ENCODE peak calls at places on chromosomes 11 and 22, in six cellular contexts. One of them, this sample, is unnamed.

GRCh38 chr11:131581006-131581405 is 210.6 kb downstream of the NTM start:
- DNase-seq in AG04450: no peak
- DNase-seq in lower lobe of right lung: no peak
- DNase-seq in HTR-8/SVneo: no peak
- DNase-seq in GM03348: peak
- DNase-seq in uterus: no peak
- DNase-seq in this sample: no peak

GRCh38 chr11:111047376-111047775 is 198.1 kb upstream of the POU2AF2 start:
- DNase-seq in AG04450: no peak
- DNase-seq in lower lobe of right lung: no peak
- DNase-seq in HTR-8/SVneo: no peak
- DNase-seq in GM03348: no peak
- DNase-seq in uterus: no peak
- DNase-seq in this sample: peak

GRCh38 chr11:62958547-62959071 is 26.2 kb downstream of the SLC22A6 start:
- DNase-seq in AG04450: peak
- DNase-seq in lower lobe of right lung: no peak
- DNase-seq in HTR-8/SVneo: peak
- DNase-seq in GM03348: peak
- DNase-seq in uterus: peak
- DNase-seq in this sample: no peak

GRCh38 chr22:19802881-19803735 is 42.5 kb downstream of the TBX1 start:
- DNase-seq in AG04450: no peak
- DNase-seq in lower lobe of right lung: peak
- DNase-seq in HTR-8/SVneo: no peak
- DNase-seq in GM03348: no peak
- DNase-seq in uterus: no peak
- DNase-seq in this sample: no peak

GRCh38 chr22:39182478-39183030 is 30.1 kb upstream of the CBX7 start:
- DNase-seq in AG04450: no peak
- DNase-seq in lower lobe of right lung: peak
- DNase-seq in HTR-8/SVneo: no peak
- DNase-seq in GM03348: no peak
- DNase-seq in uterus: no peak
- DNase-seq in this sample: no peak

GRCh38 chr11:79173615-79174014 is 267.2 kb downstream of the TENM4 start:
- DNase-seq in AG04450: no peak
- DNase-seq in lower lobe of right lung: no peak
- DNase-seq in HTR-8/SVneo: no peak
- DNase-seq in GM03348: peak
- DNase-seq in uterus: peak
- DNase-seq in this sample: no peak

GRCh38 chr11:113874920-113875413 is 405 bp downstream of the USP28 start:
- DNase-seq in AG04450: no peak
- DNase-seq in lower lobe of right lung: no peak
- DNase-seq in HTR-8/SVneo: no peak
- DNase-seq in GM03348: no peak
- DNase-seq in uterus: no peak
- DNase-seq in this sample: no peak

GRCh38 chr11:63489879-63490278 is 1.1 kb downstream of the PLAAT5 start:
- DNase-seq in AG04450: no peak
- DNase-seq in lower lobe of right lung: no peak
- DNase-seq in HTR-8/SVneo: no peak
- DNase-seq in GM03348: no peak
- DNase-seq in uterus: no peak
- DNase-seq in this sample: no peak

GRCh38 chr22:46761539-46762237 is 762 bp upstream of the TBC1D22A start:
- DNase-seq in AG04450: no peak
- DNase-seq in lower lobe of right lung: peak
- DNase-seq in HTR-8/SVneo: no peak
- DNase-seq in GM03348: no peak
- DNase-seq in uterus: no peak
- DNase-seq in this sample: no peak

GRCh38 chr11:102914238-102915043 is 39.7 kb upstream of the MMP12 start:
- DNase-seq in AG04450: peak
- DNase-seq in lower lobe of right lung: no peak
- DNase-seq in HTR-8/SVneo: peak
- DNase-seq in GM03348: peak
- DNase-seq in uterus: no peak
- DNase-seq in this sample: no peak

GRCh38 chr22:17716529-17716928 is 57.7 kb downstream of the BID start:
- DNase-seq in AG04450: no peak
- DNase-seq in lower lobe of right lung: no peak
- DNase-seq in HTR-8/SVneo: no peak
- DNase-seq in GM03348: no peak
- DNase-seq in uterus: no peak
- DNase-seq in this sample: no peak

GRCh38 chr11:106061936-106062591 is 15.1 kb downstream of the KBTBD3 start:
- DNase-seq in AG04450: no peak
- DNase-seq in lower lobe of right lung: no peak
- DNase-seq in HTR-8/SVneo: no peak
- DNase-seq in GM03348: no peak
- DNase-seq in uterus: no peak
- DNase-seq in this sample: no peak

GRCh38 chr11:60363542-60364525 is 14.5 kb upstream of the MS4A7 start:
- DNase-seq in AG04450: no peak
- DNase-seq in lower lobe of right lung: no peak
- DNase-seq in HTR-8/SVneo: peak
- DNase-seq in GM03348: peak
- DNase-seq in uterus: peak
- DNase-seq in this sample: peak

GRCh38 chr11:46930089-46930488 is 6.5 kb upstream of the CSTPP1 start:
- DNase-seq in AG04450: no peak
- DNase-seq in lower lobe of right lung: no peak
- DNase-seq in HTR-8/SVneo: no peak
- DNase-seq in GM03348: no peak
- DNase-seq in uterus: no peak
- DNase-seq in this sample: no peak

GRCh38 chr11:44767421-44767820 is 40.7 kb downstream of the TSPAN18 start:
- DNase-seq in AG04450: no peak
- DNase-seq in lower lobe of right lung: no peak
- DNase-seq in HTR-8/SVneo: no peak
- DNase-seq in GM03348: peak
- DNase-seq in uterus: peak
- DNase-seq in this sample: no peak

GRCh38 chr22:19571207-19571795 is 47.1 kb upstream of the CLDN5 start:
- DNase-seq in AG04450: peak
- DNase-seq in lower lobe of right lung: no peak
- DNase-seq in HTR-8/SVneo: no peak
- DNase-seq in GM03348: no peak
- DNase-seq in uterus: no peak
- DNase-seq in this sample: no peak

This sample was measured in T1000.